ENCODE peak calls at places on chromosomes 2 and 18, in nine cellular contexts. M is activated naive CD8-positive, alpha-beta T cell treated with anti-CD3 and anti-CD28 coated beads, Interleukin-2, amount 50 U/mL, for 16 hours; Q is GOT3; A is NCI-H774; E is NCI-H1092 treated with DMSO at 0.1 percent for 48 hours; O is body of pancreas; B is mucosa of gallbladder; D is tibial artery; F is stimulated activated effector memory CD8-positive, alpha-beta T cell treated with anti-CD3 and anti-CD28 coated beads, Interleukin-12 subunit alpha, Interleukin-12 subunit beta, amount 100 ng/mL, for 72 hours. N is an unnamed sample.

GRCh38 chr2:9707611-9708010 is 76.8 kb upstream of the YWHAQ start:
- DNase-seq in M (no peak), Q (no peak), A (no peak), E (no peak), O (no peak), B (no peak), D (peak; percentile 32), F (no peak), N (no peak)

GRCh38 chr2:151162185-151162584 is 99.5 kb downstream of the RBM43 start:
- DNase-seq in M (no peak), Q (no peak), A (no peak), E (no peak), O (no peak), B (no peak), D (no peak), F (no peak), N (no peak)

GRCh38 chr2:68762665-68763064 is 28.1 kb downstream of the ARHGAP25 start:
- DNase-seq in M (no peak), Q (no peak), A (no peak), E (no peak), O (no peak), B (no peak), D (no peak), F (no peak), N (no peak)

GRCh38 chr18:60123031-60123430 is 223.2 kb downstream of the PMAIP1 start:
- DNase-seq in M (no peak), Q (no peak), A (no peak), E (no peak), O (no peak), B (no peak), D (no peak), F (no peak), N (no peak)

GRCh38 chr2:115200016-115200415 is 757.6 kb downstream of the DPP10 start:
- DNase-seq in M (no peak), Q (no peak), A (no peak), E (no peak), O (no peak), B (no peak), D (no peak), F (no peak), N (no peak)

GRCh38 chr2:189798312-189799029 is 14.2 kb downstream of the PMS1 start:
- DNase-seq in M (no peak), Q (no peak), A (no peak), E (peak; percentile 0), O (no peak), B (no peak), D (no peak), F (no peak), N (no peak)

GRCh38 chr2:75067506-75067905 is 109.1 kb downstream of the POLE4 start:
- DNase-seq in M (no peak), Q (no peak), A (no peak), E (no peak), O (no peak), B (no peak), D (no peak), F (no peak), N (no peak)

GRCh38 chr2:26528186-26528585 is 50.3 kb upstream of the OTOF start:
- DNase-seq in M (no peak), Q (no peak), A (no peak), E (no peak), O (no peak), B (no peak), D (peak; percentile 24), F (no peak), N (peak; percentile 19)

GRCh38 chr2:16525265-16525887 is 140.3 kb downstream of the CYRIA start:
- DNase-seq in M (no peak), Q (no peak), A (no peak), E (no peak), O (no peak), B (no peak), D (no peak), F (no peak), N (no peak)

GRCh38 chr2:239143858-239144712 is 256.7 kb downstream of the HDAC4 start:
- DNase-seq in M (no peak), Q (no peak), A (no peak), E (peak; percentile 6), O (peak; percentile 21), B (no peak), D (no peak), F (no peak), N (no peak)

GRCh38 chr2:13335862-13336535 is 619.3 kb downstream of the TRIB2 start:
- DNase-seq in M (no peak), Q (no peak), A (no peak), E (no peak), O (no peak), B (no peak), D (no peak), F (no peak), N (no peak)

GRCh38 chr2:172702451-172702850 is 33.2 kb upstream of the RAPGEF4 start:
- DNase-seq in M (no peak), Q (no peak), A (no peak), E (no peak), O (no peak), B (no peak), D (no peak), F (no peak), N (no peak)

GRCh38 chr2:241810304-241811208 is 1.6 kb downstream of the NEU4 start:
- DNase-seq in M (no peak), Q (no peak), A (no peak), E (no peak), O (no peak), B (no peak), D (peak; percentile 64), F (no peak), N (no peak)

GRCh38 chr2:111156529-111156928 is 35.8 kb downstream of the BCL2L11 start:
- DNase-seq in M (no peak), Q (no peak), A (no peak), E (no peak), O (no peak), B (no peak), D (no peak), F (no peak), N (no peak)

GRCh38 chr2:46361920-46362666 is 64.9 kb downstream of the EPAS1 start:
- DNase-seq in M (no peak), Q (no peak), A (no peak), E (no peak), O (no peak), B (no peak), D (no peak), F (no peak), N (no peak)

GRCh38 chr2:113164234-113164929 is 9.4 kb upstream of the PSD4 start:
- DNase-seq in M (no peak), Q (no peak), A (no peak), E (no peak), O (no peak), B (no peak), D (peak; percentile 45), F (no peak), N (no peak)

GRCh38 chr18:61935362-61935761 is 42.6 kb upstream of the RNF152 start:
- DNase-seq in M (no peak), Q (no peak), A (no peak), E (no peak), O (no peak), B (no peak), D (no peak), F (no peak), N (no peak)

GRCh38 chr2:239200646-239201530 is 199.9 kb downstream of the HDAC4 start:
- DNase-seq in M (no peak), Q (no peak), A (no peak), E (no peak), O (no peak), B (no peak), D (peak; percentile 48), F (no peak), N (peak; percentile 33)